ENCODE peak calls at places on chromosomes 6 and 20, in five cellular contexts. One of them, this sample, is unnamed.

GRCh38 chr6:133973109-133973971 is 20.3 kb downstream of the TBPL1 start:
- DNase-seq in uterus: no peak
- DNase-seq in tibial artery: no peak
- DNase-seq in transverse colon: no peak
- DNase-seq in fibroblast of lung: peak; percentile 76
- DNase-seq in this sample: no peak

GRCh38 chr6:119333707-119334295 is 15.8 kb downstream of the MAN1A1 start:
- DNase-seq in uterus: no peak
- DNase-seq in tibial artery: no peak
- DNase-seq in transverse colon: no peak
- DNase-seq in fibroblast of lung: no peak
- DNase-seq in this sample: no peak

GRCh38 chr6:32151131-32151884 is 431 bp downstream of the PRRT1 start:
- DNase-seq in uterus: peak; percentile 22
- DNase-seq in tibial artery: no peak
- DNase-seq in transverse colon: no peak
- DNase-seq in fibroblast of lung: no peak
- DNase-seq in this sample: no peak

GRCh38 chr20:13009682-13010406 is 1.1 kb downstream of the SPTLC3 start:
- DNase-seq in uterus: peak; percentile 49
- DNase-seq in tibial artery: no peak
- DNase-seq in transverse colon: peak; percentile 30
- DNase-seq in fibroblast of lung: peak; percentile 99
- DNase-seq in this sample: peak; percentile 34

GRCh38 chr20:50855498-50856474 is 60.9 kb downstream of the BCAS4 start:
- DNase-seq in uterus: no peak
- DNase-seq in tibial artery: no peak
- DNase-seq in transverse colon: no peak
- DNase-seq in fibroblast of lung: no peak
- DNase-seq in this sample: no peak

GRCh38 chr6:133889557-133890301 is 816 bp downstream of the TCF21 start:
- DNase-seq in uterus: peak; percentile 33
- DNase-seq in tibial artery: no peak
- DNase-seq in transverse colon: no peak
- DNase-seq in fibroblast of lung: peak; percentile 76
- DNase-seq in this sample: no peak

GRCh38 chr6:109446072-109446471 is 5.5 kb downstream of the SMPD2 start:
- DNase-seq in uterus: no peak
- DNase-seq in tibial artery: no peak
- DNase-seq in transverse colon: peak; percentile 45
- DNase-seq in fibroblast of lung: no peak
- DNase-seq in this sample: no peak

GRCh38 chr6:12328701-12329100 is 38.5 kb downstream of the EDN1 start:
- DNase-seq in uterus: no peak
- DNase-seq in tibial artery: no peak
- DNase-seq in transverse colon: no peak
- DNase-seq in fibroblast of lung: no peak
- DNase-seq in this sample: no peak

GRCh38 chr6:86118271-86118670 is 475.6 kb upstream of the SYNCRIP start:
- DNase-seq in uterus: no peak
- DNase-seq in tibial artery: no peak
- DNase-seq in transverse colon: no peak
- DNase-seq in fibroblast of lung: no peak
- DNase-seq in this sample: no peak

GRCh38 chr6:109455161-109455501 is 441 bp downstream of the MICAL1 start:
- DNase-seq in uterus: no peak
- DNase-seq in tibial artery: no peak
- DNase-seq in transverse colon: peak; percentile 63
- DNase-seq in fibroblast of lung: peak; percentile 8
- DNase-seq in this sample: no peak

GRCh38 chr6:116615937-116616756 is at the start of gene RSPH4A:
- DNase-seq in uterus: peak; percentile 94
- DNase-seq in tibial artery: peak; percentile 91
- DNase-seq in transverse colon: peak; percentile 85
- DNase-seq in fibroblast of lung: peak; percentile 94
- DNase-seq in this sample: peak; percentile 91

GRCh38 chr6:133724726-133725125 is 164.2 kb upstream of the TCF21 start:
- DNase-seq in uterus: no peak
- DNase-seq in tibial artery: no peak
- DNase-seq in transverse colon: no peak
- DNase-seq in fibroblast of lung: no peak
- DNase-seq in this sample: no peak

GRCh38 chr6:31572041-31572911 is at the start of gene LTA:
- DNase-seq in uterus: no peak
- DNase-seq in tibial artery: no peak
- DNase-seq in transverse colon: peak; percentile 43
- DNase-seq in fibroblast of lung: no peak
- DNase-seq in this sample: no peak

GRCh38 chr6:13624871-13625288 is 9.7 kb downstream of the NOL7 start:
- DNase-seq in uterus: no peak
- DNase-seq in tibial artery: no peak
- DNase-seq in transverse colon: no peak
- DNase-seq in fibroblast of lung: peak; percentile 44
- DNase-seq in this sample: no peak

GRCh38 chr6:126048635-126049034 is 62.3 kb downstream of the TRMT11 start:
- DNase-seq in uterus: no peak
- DNase-seq in tibial artery: no peak
- DNase-seq in transverse colon: no peak
- DNase-seq in fibroblast of lung: no peak
- DNase-seq in this sample: no peak

GRCh38 chr6:122657601-122658000 is 47.4 kb downstream of the PKIB start:
- DNase-seq in uterus: no peak
- DNase-seq in tibial artery: no peak
- DNase-seq in transverse colon: no peak
- DNase-seq in fibroblast of lung: peak; percentile 34
- DNase-seq in this sample: no peak

GRCh38 chr6:29737707-29738630 is 14.7 kb downstream of the HLA-F start:
- DNase-seq in uterus: peak; percentile 68
- DNase-seq in tibial artery: no peak
- DNase-seq in transverse colon: peak; percentile 75
- DNase-seq in fibroblast of lung: peak; percentile 65
- DNase-seq in this sample: no peak

GRCh38 chr6:143449731-143450452 is 603 bp downstream of the ADAT2 start:
- DNase-seq in uterus: no peak
- DNase-seq in tibial artery: no peak
- DNase-seq in transverse colon: peak; percentile 23
- DNase-seq in fibroblast of lung: peak; percentile 59
- DNase-seq in this sample: no peak

GRCh38 chr6:140253096-140253495 is 878.6 kb upstream of the CITED2 start:
- DNase-seq in uterus: no peak
- DNase-seq in tibial artery: no peak
- DNase-seq in transverse colon: no peak
- DNase-seq in fibroblast of lung: peak; percentile 21
- DNase-seq in this sample: no peak

GRCh38 chr20:2701671-2702081 is 9.1 kb downstream of the EBF4 start:
- DNase-seq in uterus: no peak
- DNase-seq in tibial artery: no peak
- DNase-seq in transverse colon: no peak
- DNase-seq in fibroblast of lung: no peak
- DNase-seq in this sample: no peak

GRCh38 chr20:33689973-33690372 is 3.8 kb upstream of the E2F1 start:
- DNase-seq in uterus: no peak
- DNase-seq in tibial artery: no peak
- DNase-seq in transverse colon: no peak
- DNase-seq in fibroblast of lung: peak; percentile 39
- DNase-seq in this sample: no peak

GRCh38 chr20:44031001-44031574 is 116.4 kb downstream of the TOX2 start:
- DNase-seq in uterus: no peak
- DNase-seq in tibial artery: no peak
- DNase-seq in transverse colon: no peak
- DNase-seq in fibroblast of lung: no peak
- DNase-seq in this sample: no peak

GRCh38 chr20:5990946-5991345 is 40.5 kb downstream of the MCM8 start:
- DNase-seq in uterus: no peak
- DNase-seq in tibial artery: no peak
- DNase-seq in transverse colon: no peak
- DNase-seq in fibroblast of lung: no peak
- DNase-seq in this sample: no peak

GRCh38 chr6:130215526-130215925 is 7.2 kb downstream of the SAMD3 start:
- DNase-seq in uterus: no peak
- DNase-seq in tibial artery: no peak
- DNase-seq in transverse colon: no peak
- DNase-seq in fibroblast of lung: no peak
- DNase-seq in this sample: no peak

GRCh38 chr6:90370493-90370959 is 73.9 kb upstream of the BACH2 start:
- DNase-seq in uterus: no peak
- DNase-seq in tibial artery: no peak
- DNase-seq in transverse colon: no peak
- DNase-seq in fibroblast of lung: no peak
- DNase-seq in this sample: no peak

GRCh38 chr20:2867081-2867860 is 6.0 kb upstream of the PTPRA start:
- DNase-seq in uterus: no peak
- DNase-seq in tibial artery: no peak
- DNase-seq in transverse colon: peak; percentile 34
- DNase-seq in fibroblast of lung: no peak
- DNase-seq in this sample: no peak

GRCh38 chr6:36386495-36387439 is 702 bp downstream of the ETV7 start:
- DNase-seq in uterus: peak; percentile 42
- DNase-seq in tibial artery: no peak
- DNase-seq in transverse colon: peak; percentile 47
- DNase-seq in fibroblast of lung: peak; percentile 57
- DNase-seq in this sample: no peak

GRCh38 chr20:62462976-62463592 is 12.7 kb downstream of the GATA5 start:
- DNase-seq in uterus: no peak
- DNase-seq in tibial artery: no peak
- DNase-seq in transverse colon: no peak
- DNase-seq in fibroblast of lung: no peak
- DNase-seq in this sample: no peak

GRCh38 chr20:62464080-62464770 is 11.6 kb downstream of the GATA5 start:
- DNase-seq in uterus: no peak
- DNase-seq in tibial artery: no peak
- DNase-seq in transverse colon: no peak
- DNase-seq in fibroblast of lung: no peak
- DNase-seq in this sample: no peak

GRCh38 chr20:62459488-62459887 is 16.3 kb downstream of the GATA5 start:
- DNase-seq in uterus: no peak
- DNase-seq in tibial artery: no peak
- DNase-seq in transverse colon: no peak
- DNase-seq in fibroblast of lung: no peak
- DNase-seq in this sample: no peak

GRCh38 chr20:62461157-62461556 is 14.6 kb downstream of the GATA5 start:
- DNase-seq in uterus: no peak
- DNase-seq in tibial artery: no peak
- DNase-seq in transverse colon: peak; percentile 27
- DNase-seq in fibroblast of lung: no peak
- DNase-seq in this sample: no peak

GRCh38 chr20:62461834-62462233 is 14.0 kb downstream of the GATA5 start:
- DNase-seq in uterus: no peak
- DNase-seq in tibial artery: no peak
- DNase-seq in transverse colon: no peak
- DNase-seq in fibroblast of lung: no peak
- DNase-seq in this sample: no peak
- H3K27me3 ChIP-seq in uterus: no peaks in the 10 kb centered on the region
- H3K27me3 ChIP-seq in tibial artery: peaks cover 66% of the 10 kb centered on the region
- H3K27me3 ChIP-seq in transverse colon: peaks cover 19% of the 10 kb centered on the region
- H3K27me3 ChIP-seq in fibroblast of lung: no peaks in the 10 kb centered on the region
- H3K27me3 ChIP-seq in this sample: no peaks in the 10 kb centered on the region

GRCh38 chr20:30376767-30377658 is 880.5 kb upstream of the DEFB115 start:
- DNase-seq in uterus: peak; percentile 40
- DNase-seq in tibial artery: peak; percentile 88
- DNase-seq in transverse colon: peak; percentile 55
- DNase-seq in fibroblast of lung: peak; percentile 83
- DNase-seq in this sample: peak; percentile 13
- TF ChIP-seq CTCF in uterus: peak; percentile 63
- TF ChIP-seq CTCF in tibial artery: peak; percentile 57
- TF ChIP-seq CTCF in transverse colon: peak; percentile 61
- TF ChIP-seq CTCF in fibroblast of lung: peak; percentile 51
- TF ChIP-seq CTCF in this sample: peak; percentile 79

GRCh38 chr6:15431762-15432495 is 186.1 kb downstream of the JARID2 start:
- DNase-seq in uterus: no peak
- DNase-seq in tibial artery: no peak
- DNase-seq in transverse colon: no peak
- DNase-seq in fibroblast of lung: no peak
- DNase-seq in this sample: no peak
- H3K4me3 ChIP-seq in uterus: no peak overlapping the region
- H3K4me3 ChIP-seq in tibial artery: no peak overlapping the region
- H3K4me3 ChIP-seq in transverse colon: no peak overlapping the region
- H3K4me3 ChIP-seq in fibroblast of lung: no peak overlapping the region
- H3K4me3 ChIP-seq in this sample: no peak overlapping the region

GRCh38 chr6:10409766-10410209 is 5.1 kb downstream of the TFAP2A start:
- DNase-seq in uterus: no peak
- DNase-seq in tibial artery: no peak
- DNase-seq in transverse colon: no peak
- DNase-seq in fibroblast of lung: no peak
- DNase-seq in this sample: no peak
- H3K27me3 ChIP-seq in uterus: peaks cover 69% of the 10 kb centered on the region
- H3K27me3 ChIP-seq in tibial artery: peaks cover 76% of the 10 kb centered on the region
- H3K27me3 ChIP-seq in transverse colon: peaks cover 99% of the 10 kb centered on the region
- H3K27me3 ChIP-seq in fibroblast of lung: peaks cover 54% of the 10 kb centered on the region
- H3K27me3 ChIP-seq in this sample: no peaks in the 10 kb centered on the region

DNA sequence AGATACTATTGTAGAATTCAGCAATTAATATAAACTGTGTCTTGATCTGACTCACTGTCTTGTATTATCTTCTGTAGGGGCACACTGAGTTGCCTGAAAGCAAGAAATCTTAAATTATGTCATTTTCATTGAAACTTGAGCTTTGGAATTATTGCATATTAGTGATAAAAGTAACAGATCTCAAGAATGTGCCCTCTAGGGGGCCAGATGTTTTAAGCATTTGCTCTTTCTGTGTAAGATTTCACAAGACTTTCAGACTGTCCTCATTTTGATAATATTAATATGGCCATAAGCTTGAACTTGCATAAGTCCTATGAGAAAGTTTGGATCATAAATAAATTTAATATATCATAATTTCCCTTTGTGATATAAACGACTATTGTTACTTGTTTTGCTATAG is 55.5 kb upstream of the MYO6 start:
- DNase-seq in uterus: no peak
- DNase-seq in tibial artery: no peak
- DNase-seq in transverse colon: no peak
- DNase-seq in fibroblast of lung: peak; percentile 49
- DNase-seq in this sample: no peak
- TF ChIP-seq CTCF in uterus: no peak
- TF ChIP-seq CTCF in tibial artery: peak; percentile 8
- TF ChIP-seq CTCF in transverse colon: no peak
- TF ChIP-seq CTCF in fibroblast of lung: no peak
- TF ChIP-seq CTCF in this sample: peak; percentile 35